ENCODE peak calls at places on chromosomes 2 and 18, in five cellular contexts. V is HuH-7; J is activated CD8-positive, alpha-beta T cell treated with anti-CD3 and anti-CD28 coated beads, Interleukin-2, amount 10 ng/mL, durations not matched to agents 7 days and 5 days; M is iPS-NIHi11; A is iris pigment epithelial cell. N is an unnamed sample.
A peak's percentile ranks its signal among the peaks of the same experiment; 100 is the strongest.

GRCh38 chr2:76569819-76570218 is 859.1 kb upstream of the GCFC2 start:
- DNase-seq in J (no peak), M (no peak), A (no peak), V (no peak), N (no peak)

GRCh38 chr2:174611851-174612250 is 14.2 kb upstream of the WIPF1 start:
- DNase-seq in V (no peak), J (peak; percentile 17), M (no peak), A (no peak), N (no peak)

GRCh38 chr18:14900435-14900834 is 152.5 kb downstream of the ANKRD30B start:
- DNase-seq in M (no peak), J (no peak), A (no peak), V (no peak), N (no peak)

GRCh38 chr2:38074775-38075435 is 1.0 kb downstream of the CYP1B1 start:
- DNase-seq in V (no peak), M (peak; percentile 50), A (peak; percentile 79), J (no peak), N (no peak)

GRCh38 chr2:68720665-68721064 is 13.9 kb upstream of the ARHGAP25 start:
- DNase-seq in A (no peak), J (no peak), M (no peak), V (no peak), N (no peak)

GRCh38 chr2:219254590-219255219 is 987 bp upstream of the TUBA4A start:
- DNase-seq in M (no peak), V (no peak), J (peak; percentile 50), A (peak; percentile 29), N (no peak)

GRCh38 chr2:191845248-191845715 is 1.6 kb downstream of the CAVIN2 start:
- DNase-seq in A (no peak), M (peak; percentile 23), V (no peak), J (no peak), N (no peak)

GRCh38 chr2:26980971-26981370 is 10.5 kb downstream of the MAPRE3 start:
- DNase-seq in A (no peak), J (no peak), M (no peak), V (no peak), N (no peak)

GRCh38 chr2:85974395-85974794 is 85.6 kb upstream of the ST3GAL5 start:
- DNase-seq in A (peak; percentile 24), V (no peak), M (no peak), J (no peak), N (no peak)

GRCh38 chr18:29874519-29875098 is 1167.9 kb downstream of the DSC3 start:
- DNase-seq in J (no peak), M (peak; percentile 21), A (peak; percentile 41), V (peak; percentile 2), N (peak; percentile 24)

GRCh38 chr18:48227206-48227605 is 182.0 kb downstream of the ZBTB7C start:
- DNase-seq in M (no peak), J (peak; percentile 43), A (no peak), V (no peak), N (no peak)

GRCh38 chr18:25875574-25875973 is 214.8 kb downstream of the SS18 start:
- DNase-seq in M (no peak), J (no peak), V (no peak), A (peak; percentile 29), N (no peak)

GRCh38 chr2:75381032-75381431 is 179.7 kb downstream of the EVA1A start:
- DNase-seq in M (no peak), J (no peak), V (no peak), A (no peak), N (no peak)

GRCh38 chr2:1162246-1162645 is 211.6 kb downstream of the SNTG2 start:
- DNase-seq in J (no peak), M (no peak), A (no peak), V (no peak), N (no peak)

GRCh38 chr18:7370812-7371211 is 139.9 kb downstream of the LRRC30 start:
- DNase-seq in J (no peak), A (no peak), M (no peak), V (no peak), N (no peak)

GRCh38 chr18:22493940-22494339 is 76.2 kb upstream of the CTAGE1 start:
- DNase-seq in J (no peak), V (no peak), M (no peak), A (peak; percentile 38), N (no peak)

GRCh38 chr2:58133395-58133794 is 86.8 kb downstream of the VRK2 start:
- DNase-seq in J (no peak), M (no peak), V (no peak), A (peak; percentile 28), N (no peak)

GRCh38 chr2:10058251-10059015 is 15.1 kb downstream of the KLF11 start:
- DNase-seq in A (no peak), J (no peak), V (no peak), M (no peak), N (no peak)

GRCh38 chr2:215684448-215685217 is 248.8 kb upstream of the FN1 start:
- DNase-seq in A (peak; percentile 65), V (no peak), J (no peak), M (no peak), N (no peak)

GRCh38 chr2:25194576-25195122 is 26.3 kb upstream of the POMC start:
- DNase-seq in A (no peak), M (no peak), J (no peak), V (no peak), N (no peak)

GRCh38 chr2:222861411-222862067 is 703 bp downstream of the ACSL3 start:
- DNase-seq in A (no peak), J (peak; percentile 54), V (peak; percentile 20), M (no peak), N (peak; percentile 42)

GRCh38 chr18:58584219-58585127 is 44.4 kb downstream of the ALPK2 start:
- DNase-seq in M (peak; percentile 67), V (no peak), A (peak; percentile 56), J (no peak), N (no peak)

GRCh38 chr2:171550613-171551012 is 28.3 kb downstream of the CYBRD1 start:
- DNase-seq in J (no peak), M (no peak), V (no peak), A (no peak), N (no peak)

GRCh38 chr2:233463586-233463985 is 103.0 kb downstream of the USP40 start:
- DNase-seq in M (no peak), J (no peak), A (no peak), V (no peak), N (no peak)

GRCh38 chr2:15656090-15656489 is 64.4 kb downstream of the DDX1 start:
- DNase-seq in A (no peak), J (no peak), V (no peak), M (no peak), N (no peak)

GRCh38 chr18:45110577-45111506 is 430.2 kb downstream of the SETBP1 start:
- DNase-seq in V (no peak), J (no peak), A (no peak), M (no peak), N (no peak)

GRCh38 chr2:73852020-73852419 is 23.3 kb downstream of the STAMBP start:
- DNase-seq in M (no peak), A (peak; percentile 86), J (no peak), V (no peak), N (no peak)

GRCh38 chr2:215808996-215809395 is 204.4 kb downstream of the MREG start:
- DNase-seq in M (no peak), A (no peak), J (no peak), V (no peak), N (no peak)

GRCh38 chr2:1546901-1547300 is 133.6 kb downstream of the TPO start:
- DNase-seq in V (no peak), M (no peak), J (no peak), A (no peak), N (no peak)

GRCh38 chr18:2823966-2824365 is 22.8 kb upstream of the EMILIN2 start:
- DNase-seq in M (no peak), J (no peak), A (no peak), V (no peak), N (no peak)

N was measured in DND-41.